ENCODE peak calls at places on chromosomes 2 and 18, in four cellular contexts. One of them, this sample, is unnamed.

GRCh38 chr2:27446057-27446456 is 3.9 kb downstream of the KRTCAP3 start:
- DNase-seq in A549: no peak
- DNase-seq in spleen: no peak
- DNase-seq in body of pancreas: peak
- DNase-seq in this sample: no peak

GRCh38 chr2:68045337-68045736 is 17.5 kb downstream of the C1D start:
- DNase-seq in A549: no peak
- DNase-seq in spleen: no peak
- DNase-seq in body of pancreas: no peak
- DNase-seq in this sample: no peak

GRCh38 chr2:213234641-213235040 is 49.6 kb upstream of the SPAG16 start:
- DNase-seq in A549: no peak
- DNase-seq in spleen: no peak
- DNase-seq in body of pancreas: no peak
- DNase-seq in this sample: no peak

GRCh38 chr2:55567298-55567697 is 47.8 kb downstream of the CFAP36 start:
- DNase-seq in A549: no peak
- DNase-seq in spleen: no peak
- DNase-seq in body of pancreas: no peak
- DNase-seq in this sample: no peak

GRCh38 chr2:27209621-27210401 is 2.0 kb upstream of the ATRAID start:
- DNase-seq in A549: no peak
- DNase-seq in spleen: no peak
- DNase-seq in body of pancreas: no peak
- DNase-seq in this sample: no peak

GRCh38 chr2:24827321-24828261 is 34.4 kb downstream of the CENPO start:
- DNase-seq in A549: peak
- DNase-seq in spleen: peak
- DNase-seq in body of pancreas: peak
- DNase-seq in this sample: peak

GRCh38 chr18:3450358-3451107 is 561 bp downstream of the TGIF1 start:
- DNase-seq in A549: peak
- DNase-seq in spleen: peak
- DNase-seq in body of pancreas: peak
- DNase-seq in this sample: no peak

GRCh38 chr18:135045-135444 is 23.3 kb upstream of the USP14 start:
- DNase-seq in A549: no peak
- DNase-seq in spleen: no peak
- DNase-seq in body of pancreas: no peak
- DNase-seq in this sample: no peak

GRCh38 chr2:240640939-240641338 is 15.7 kb downstream of the GPR35 start:
- DNase-seq in A549: peak
- DNase-seq in spleen: no peak
- DNase-seq in body of pancreas: peak
- DNase-seq in this sample: peak

GRCh38 chr18:47970664-47971523 is 40.4 kb upstream of the SMAD2 start:
- DNase-seq in A549: no peak
- DNase-seq in spleen: no peak
- DNase-seq in body of pancreas: no peak
- DNase-seq in this sample: no peak

GRCh38 chr18:22469061-22469689 is 51.5 kb upstream of the CTAGE1 start:
- DNase-seq in A549: no peak
- DNase-seq in spleen: no peak
- DNase-seq in body of pancreas: no peak
- DNase-seq in this sample: no peak

GRCh38 chr18:48757906-48758305 is 192.9 kb downstream of the SMAD7 start:
- DNase-seq in A549: no peak
- DNase-seq in spleen: no peak
- DNase-seq in body of pancreas: no peak
- DNase-seq in this sample: no peak

GRCh38 chr18:8162797-8163196 is 446.4 kb upstream of the RAB12 start:
- DNase-seq in A549: no peak
- DNase-seq in spleen: no peak
- DNase-seq in body of pancreas: no peak
- DNase-seq in this sample: no peak

GRCh38 chr2:136764397-136765255 is 719 bp upstream of the THSD7B start:
- DNase-seq in A549: no peak
- DNase-seq in spleen: no peak
- DNase-seq in body of pancreas: peak
- DNase-seq in this sample: no peak

GRCh38 chr2:238104071-238104511 is 4.0 kb downstream of the ESPNL start:
- DNase-seq in A549: no peak
- DNase-seq in spleen: peak
- DNase-seq in body of pancreas: no peak
- DNase-seq in this sample: no peak

GRCh38 chr2:205563646-205564045 is 118.7 kb upstream of the NRP2 start:
- DNase-seq in A549: peak
- DNase-seq in spleen: no peak
- DNase-seq in body of pancreas: peak
- DNase-seq in this sample: peak

GRCh38 chr2:6945087-6945813 is 28.0 kb downstream of the RNF144A start:
- DNase-seq in A549: no peak
- DNase-seq in spleen: no peak
- DNase-seq in body of pancreas: no peak
- DNase-seq in this sample: no peak

GRCh38 chr2:154700142-154700541 is 1.6 kb downstream of the KCNJ3 start:
- DNase-seq in A549: no peak
- DNase-seq in spleen: no peak
- DNase-seq in body of pancreas: no peak
- DNase-seq in this sample: no peak

GRCh38 chr2:220707261-220707660 is 864.8 kb downstream of the EPHA4 start:
- DNase-seq in A549: no peak
- DNase-seq in spleen: no peak
- DNase-seq in body of pancreas: no peak
- DNase-seq in this sample: no peak

GRCh38 chr2:118878531-118879149 is 31.2 kb upstream of the EN1 start:
- DNase-seq in A549: no peak
- DNase-seq in spleen: no peak
- DNase-seq in body of pancreas: no peak
- DNase-seq in this sample: no peak

GRCh38 chr2:40251146-40251545 is 200.7 kb downstream of the SLC8A1 start:
- DNase-seq in A549: peak
- DNase-seq in spleen: no peak
- DNase-seq in body of pancreas: peak
- DNase-seq in this sample: no peak

GRCh38 chr18:13530879-13531387 is 195.4 kb downstream of the FAM210A start:
- DNase-seq in A549: peak
- DNase-seq in spleen: no peak
- DNase-seq in body of pancreas: peak
- DNase-seq in this sample: no peak

GRCh38 chr2:97714084-97714949 is 941 bp downstream of the ZAP70 start:
- DNase-seq in A549: no peak
- DNase-seq in spleen: peak
- DNase-seq in body of pancreas: no peak
- DNase-seq in this sample: no peak

GRCh38 chr18:9898792-9899549 is 13.2 kb downstream of the TXNDC2 start:
- DNase-seq in A549: peak
- DNase-seq in spleen: no peak
- DNase-seq in body of pancreas: no peak
- DNase-seq in this sample: no peak

GRCh38 chr18:52408800-52409302 is 68.9 kb downstream of the DCC start:
- DNase-seq in A549: no peak
- DNase-seq in spleen: no peak
- DNase-seq in body of pancreas: no peak
- DNase-seq in this sample: no peak

GRCh38 chr2:231931481-231931915 is 5.3 kb upstream of the NPPC start:
- DNase-seq in A549: no peak
- DNase-seq in spleen: no peak
- DNase-seq in body of pancreas: no peak
- DNase-seq in this sample: no peak

GRCh38 chr2:197575987-197576386 is 60.1 kb downstream of the MOB4 start:
- DNase-seq in A549: peak
- DNase-seq in spleen: no peak
- DNase-seq in body of pancreas: peak
- DNase-seq in this sample: no peak

GRCh38 chr18:75208836-75209128 is 157 bp downstream of the PTGR3 start:
- DNase-seq in A549: no peak
- DNase-seq in spleen: peak
- DNase-seq in body of pancreas: no peak
- DNase-seq in this sample: no peak

GRCh38 chr2:118380915-118381653 is 292.8 kb downstream of the INSIG2 start:
- DNase-seq in A549: no peak
- DNase-seq in spleen: no peak
- DNase-seq in body of pancreas: no peak
- DNase-seq in this sample: no peak

GRCh38 chr2:176455865-176456291 is 186.6 kb downstream of the MTX2 start:
- DNase-seq in A549: peak
- DNase-seq in spleen: no peak
- DNase-seq in body of pancreas: peak
- DNase-seq in this sample: no peak

GRCh38 chr2:226835420-226835795 is 446 bp upstream of the RHBDD1 start:
- DNase-seq in A549: no peak
- DNase-seq in spleen: peak
- DNase-seq in body of pancreas: no peak
- DNase-seq in this sample: no peak

GRCh38 chr18:27061488-27062095 is 123.5 kb downstream of the CHST9 start:
- DNase-seq in A549: no peak
- DNase-seq in spleen: no peak
- DNase-seq in body of pancreas: no peak
- DNase-seq in this sample: no peak

GRCh38 chr2:156883828-156884615 is 373.5 kb upstream of the GALNT5 start:
- DNase-seq in A549: peak
- DNase-seq in spleen: no peak
- DNase-seq in body of pancreas: no peak
- DNase-seq in this sample: peak

GRCh38 chr2:858646-859045 is 92.0 kb upstream of the SNTG2 start:
- DNase-seq in A549: no peak
- DNase-seq in spleen: no peak
- DNase-seq in body of pancreas: no peak
- DNase-seq in this sample: no peak

GRCh38 chr2:47078541-47079482 is 76.3 kb downstream of the STPG4 start:
- DNase-seq in A549: peak
- DNase-seq in spleen: peak
- DNase-seq in body of pancreas: peak
- DNase-seq in this sample: no peak

GRCh38 chr2:47075361-47076125 is 79.6 kb downstream of the STPG4 start:
- DNase-seq in A549: peak
- DNase-seq in spleen: no peak
- DNase-seq in body of pancreas: no peak
- DNase-seq in this sample: no peak

GRCh38 chr2:47077442-47078117 is 77.5 kb downstream of the STPG4 start:
- DNase-seq in A549: no peak
- DNase-seq in spleen: no peak
- DNase-seq in body of pancreas: no peak
- DNase-seq in this sample: no peak

GRCh38 chr2:47076126-47076506 is 79.0 kb downstream of the STPG4 start:
- DNase-seq in A549: no peak
- DNase-seq in spleen: no peak
- DNase-seq in body of pancreas: no peak
- DNase-seq in this sample: no peak

DNA sequence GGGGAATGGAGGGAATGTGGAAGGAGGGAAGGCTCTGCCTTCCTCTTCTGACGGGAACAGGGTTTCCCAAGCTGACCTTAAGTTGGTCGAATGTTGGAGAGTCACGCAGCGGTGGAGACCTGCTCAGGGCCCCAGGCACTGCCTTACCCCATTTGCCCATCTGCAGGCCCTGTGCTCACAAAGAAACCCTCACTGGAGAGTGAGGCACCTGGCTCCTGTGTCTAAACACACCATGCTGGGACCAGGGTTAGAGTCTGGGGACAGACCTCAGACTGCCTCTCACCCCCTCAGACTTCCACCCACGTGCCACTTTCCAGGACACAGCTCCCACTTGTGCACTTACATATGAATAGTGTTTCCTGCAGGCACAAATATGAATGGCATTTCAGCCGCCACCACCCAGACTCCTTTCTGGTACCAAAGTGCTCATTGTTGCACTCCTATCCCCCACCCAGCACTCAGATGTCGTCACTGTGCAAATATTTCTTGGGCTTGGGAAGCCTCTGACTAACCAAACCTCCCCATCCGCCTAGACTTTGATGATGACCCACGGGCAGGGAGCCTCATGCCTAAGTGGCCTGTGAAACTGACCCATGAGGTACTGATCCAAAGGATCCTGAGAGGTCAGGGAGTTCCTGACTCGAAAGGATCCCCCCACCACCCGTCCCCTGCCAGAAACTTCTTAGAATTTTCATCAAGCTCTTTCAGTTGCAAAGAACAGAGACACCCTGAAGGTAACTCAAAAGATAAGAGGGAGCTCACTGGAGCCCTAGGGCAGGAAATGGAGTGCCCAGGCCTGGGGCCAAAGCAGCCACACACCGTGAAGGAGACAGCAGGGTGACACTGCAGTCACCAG is 78.3 kb downstream of the STPG4 start:
- DNase-seq in A549: peak
- DNase-seq in spleen: no peak
- DNase-seq in body of pancreas: peak
- DNase-seq in this sample: peak
- TF ChIP-seq POLR2A in A549: no peak
- TF ChIP-seq POLR2A in spleen: no peak
- TF ChIP-seq POLR2A in body of pancreas: peak
- TF ChIP-seq POLR2A in this sample: peak

DNA sequence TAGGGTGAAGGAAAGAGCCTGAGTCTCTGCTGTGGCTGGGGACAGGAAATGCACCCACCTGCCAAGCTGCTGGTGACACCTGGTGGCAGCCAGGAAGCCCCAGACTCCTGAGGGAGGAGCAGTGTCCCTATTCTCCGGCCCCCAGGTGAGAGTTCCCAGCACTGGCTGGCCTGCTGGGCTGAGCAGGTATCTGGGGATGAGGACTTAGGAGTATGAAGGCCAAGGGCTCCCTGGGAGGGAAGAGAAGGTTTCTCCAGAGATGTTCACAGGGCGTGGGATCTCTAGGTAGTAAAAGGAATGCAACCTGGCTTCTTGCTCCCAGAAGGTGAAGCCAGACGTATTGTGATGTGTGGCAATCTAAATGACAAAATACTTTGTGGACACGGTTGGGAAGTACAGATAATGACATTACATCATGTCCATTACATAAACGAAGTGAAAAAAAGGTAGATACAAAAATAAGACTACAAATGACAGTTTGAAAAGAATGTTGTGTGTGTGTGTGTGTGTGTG is 75.8 kb upstream of the SLC1A4 start:
- DNase-seq in A549: peak
- DNase-seq in spleen: no peak
- DNase-seq in body of pancreas: peak
- DNase-seq in this sample: no peak
- TF ChIP-seq POLR2A in A549: no peak
- TF ChIP-seq POLR2A in spleen: no peak
- TF ChIP-seq POLR2A in body of pancreas: no peak
- TF ChIP-seq POLR2A in this sample: no peak

DNA sequence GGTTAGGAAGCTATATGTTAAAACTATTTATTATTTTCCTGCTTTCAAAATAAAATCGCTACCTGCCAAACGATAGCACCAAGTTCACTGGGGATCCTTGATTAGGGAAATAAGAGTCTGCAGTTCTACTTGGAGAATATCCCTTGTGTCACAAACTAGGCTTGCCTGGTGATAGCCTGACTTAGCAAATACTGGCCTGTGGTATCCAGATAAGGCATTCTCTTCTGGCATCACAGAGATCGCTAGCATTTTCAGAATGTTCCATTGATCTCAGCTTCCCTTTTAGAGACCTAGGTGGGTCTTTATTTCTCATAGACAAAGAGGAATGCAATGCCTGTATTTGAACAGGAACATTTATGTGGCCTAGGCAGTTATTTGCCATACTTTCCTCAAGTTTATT is 349.1 kb downstream of the STK39 start:
- DNase-seq in A549: no peak
- DNase-seq in spleen: no peak
- DNase-seq in body of pancreas: no peak
- DNase-seq in this sample: no peak
- TF ChIP-seq POLR2A in A549: no peak
- TF ChIP-seq POLR2A in spleen: no peak
- TF ChIP-seq POLR2A in body of pancreas: no peak
- TF ChIP-seq POLR2A in this sample: no peak

GRCh38 chr18:62437520-62438329 is 85.1 kb upstream of the ZCCHC2 start:
- DNase-seq in A549: no peak
- DNase-seq in spleen: no peak
- DNase-seq in body of pancreas: no peak
- DNase-seq in this sample: no peak
- TF ChIP-seq POLR2A in A549: no peak
- TF ChIP-seq POLR2A in spleen: no peak
- TF ChIP-seq POLR2A in body of pancreas: no peak
- TF ChIP-seq POLR2A in this sample: no peak